ENCODE peak calls at places on chromosomes 1 and 21, in seven cellular contexts. S is tibial artery; N is neuronal stem cell; T is naive thymus-derived CD4-positive, alpha-beta T cell; G is tibial nerve; R is fibroblast of lung; J is CD8-positive, alpha-beta T cell. V is an unnamed sample.

GRCh38 chr1:197342044-197342565 is 74.1 kb downstream of the CRB1 start:
- DNase-seq in S (no peak), N (no peak), T (no peak), G (no peak), R (no peak), J (no peak), V (no peak)

GRCh38 chr1:182794802-182795201 is 5.2 kb downstream of the NPL start:
- DNase-seq in S (no peak), N (no peak), T (no peak), G (no peak), R (no peak), J (no peak), V (no peak)

GRCh38 chr1:207923121-207923520 is 12.2 kb upstream of the CD34 start:
- DNase-seq in S (no peak), N (no peak), T (no peak), G (no peak), R (no peak), J (no peak), V (no peak)

GRCh38 chr1:84271452-84272273 is 29.8 kb upstream of the SAMD13 start:
- DNase-seq in S (no peak), N (no peak), T (no peak), G (no peak), R (peak), J (no peak), V (no peak)

GRCh38 chr1:188670837-188671236 is 1806.8 kb downstream of the BRINP3 start:
- DNase-seq in S (no peak), N (no peak), T (no peak), G (no peak), R (no peak), J (no peak), V (peak)

GRCh38 chr1:1537626-1538250 is 2.7 kb downstream of the TMEM240 start:
- DNase-seq in S (no peak), N (no peak), T (no peak), G (no peak), R (no peak), J (no peak), V (no peak)

GRCh38 chr1:240524356-240525071 is 87.4 kb downstream of the GREM2 start:
- DNase-seq in S (no peak), N (no peak), T (no peak), G (no peak), R (no peak), J (no peak), V (no peak)

GRCh38 chr21:34227386-34227852 is 136.4 kb upstream of the KCNE2 start:
- DNase-seq in S (no peak), N (no peak), T (no peak), G (no peak), R (peak), J (no peak), V (no peak)

GRCh38 chr1:44296067-44296466 is 59.0 kb downstream of the ERI3 start:
- DNase-seq in S (no peak), N (no peak), T (no peak), G (no peak), R (no peak), J (no peak), V (no peak)

GRCh38 chr1:46784666-46785065 is 14.2 kb upstream of the CYP4B1 start:
- DNase-seq in S (no peak), N (no peak), T (no peak), G (no peak), R (no peak), J (no peak), V (no peak)

GRCh38 chr1:227942021-227942715 is 5.6 kb downstream of the WNT9A start:
- DNase-seq in S (peak), N (no peak), T (no peak), G (no peak), R (no peak), J (no peak), V (no peak)

GRCh38 chr1:7406641-7407546 is 364.2 kb upstream of the VAMP3 start:
- DNase-seq in S (peak), N (no peak), T (no peak), G (no peak), R (no peak), J (no peak), V (no peak)

GRCh38 chr1:7087888-7088287 is 302.6 kb downstream of the CAMTA1 start:
- DNase-seq in S (no peak), N (no peak), T (no peak), G (no peak), R (no peak), J (no peak), V (no peak)

GRCh38 chr1:222243902-222244301 is 304.0 kb downstream of the HHIPL2 start:
- DNase-seq in S (no peak), N (no peak), T (no peak), G (no peak), R (no peak), J (no peak), V (peak)

GRCh38 chr1:186982116-186982515 is 153.4 kb downstream of the PLA2G4A start:
- DNase-seq in S (no peak), N (no peak), T (no peak), G (no peak), R (no peak), J (no peak), V (no peak)

GRCh38 chr1:117117697-117118096 is 3.9 kb downstream of the TRIM45 start:
- DNase-seq in S (no peak), N (no peak), T (no peak), G (no peak), R (no peak), J (no peak), V (no peak)

GRCh38 chr1:156471496-156472490 is 28.8 kb downstream of the MEF2D start:
- DNase-seq in S (peak), N (no peak), T (no peak), G (peak), R (no peak), J (no peak), V (peak)

GRCh38 chr1:225425211-225425786 is 2.5 kb downstream of the LBR start:
- DNase-seq in S (no peak), N (no peak), T (no peak), G (no peak), R (peak), J (no peak), V (no peak)

GRCh38 chr1:236451796-236452373 is 57.8 kb downstream of the EDARADD start:
- DNase-seq in S (no peak), N (no peak), T (no peak), G (no peak), R (no peak), J (peak), V (no peak)

GRCh38 chr1:15352122-15352957 is 57.3 kb upstream of the EFHD2 start:
- DNase-seq in S (no peak), N (no peak), T (no peak), G (no peak), R (peak), J (peak), V (peak)

GRCh38 chr1:241475688-241476087 is 43.9 kb downstream of the FH start:
- DNase-seq in S (no peak), N (no peak), T (no peak), G (no peak), R (no peak), J (no peak), V (no peak)

GRCh38 chr1:117631761-117632160 is 25.9 kb downstream of the TENT5C start:
- DNase-seq in S (no peak), N (no peak), T (no peak), G (no peak), R (no peak), J (no peak), V (no peak)

GRCh38 chr21:31663584-31664249 is 4.2 kb downstream of the SOD1 start:
- DNase-seq in S (no peak), N (no peak), T (no peak), G (no peak), R (no peak), J (no peak), V (no peak)

GRCh38 chr1:92934395-92935378 is 26.6 kb downstream of the DIPK1A start:
- DNase-seq in S (no peak), N (no peak), T (no peak), G (peak), R (peak), J (no peak), V (no peak)

GRCh38 chr1:155548706-155549105 is 13.9 kb downstream of the ASH1L start:
- DNase-seq in S (no peak), N (no peak), T (no peak), G (no peak), R (no peak), J (no peak), V (no peak)

GRCh38 chr1:109214695-109215623 is 1.2 kb downstream of the SARS1 start:
- DNase-seq in S (peak), N (no peak), T (no peak), G (peak), R (peak), J (no peak), V (no peak)

GRCh38 chr21:22791986-22792560 is 1793.9 kb downstream of the NCAM2 start:
- DNase-seq in S (no peak), N (peak), T (peak), G (peak), R (peak), J (no peak), V (no peak)

GRCh38 chr1:241990040-241990439 is 8.9 kb downstream of the MAP1LC3C start:
- DNase-seq in S (peak), N (no peak), T (no peak), G (peak), R (peak), J (no peak), V (no peak)

GRCh38 chr1:209207126-209207700 is 376.3 kb upstream of the CAMK1G start:
- DNase-seq in S (no peak), N (no peak), T (no peak), G (no peak), R (no peak), J (no peak), V (no peak)

GRCh38 chr1:41835488-41835887 is 83.2 kb downstream of the HIVEP3 start:
- DNase-seq in S (no peak), N (no peak), T (no peak), G (no peak), R (no peak), J (no peak), V (no peak)

GRCh38 chr1:218347316-218347712 is 2.2 kb downstream of the TGFB2 start:
- DNase-seq in S (no peak), N (no peak), T (no peak), G (no peak), R (no peak), J (no peak), V (no peak)

GRCh38 chr21:28283652-28284490 is 708.8 kb downstream of the LTN1 start:
- DNase-seq in S (no peak), N (no peak), T (no peak), G (no peak), R (peak), J (no peak), V (no peak)

GRCh38 chr1:64898107-64898861 is 68.1 kb downstream of the JAK1 start:
- DNase-seq in S (peak), N (no peak), T (no peak), G (peak), R (peak), J (peak), V (peak)
- H3K27ac ChIP-seq in S (peak), N (no peak), T (no peak), G (peak), R (peak), J (no peak), V (peak)

GRCh38 chr21:38293113-38293512 is 36.3 kb downstream of the KCNJ15 start:
- DNase-seq in S (no peak), N (no peak), T (no peak), G (no peak), R (no peak), J (no peak), V (no peak)

GRCh38 chr21:38289697-38290096 is 32.9 kb downstream of the KCNJ15 start:
- DNase-seq in S (no peak), N (no peak), T (no peak), G (peak), R (peak), J (no peak), V (peak)

GRCh38 chr21:38293765-38294164 is 37.0 kb downstream of the KCNJ15 start:
- DNase-seq in S (no peak), N (no peak), T (no peak), G (no peak), R (no peak), J (no peak), V (no peak)

GRCh38 chr21:38291875-38292274 is 35.1 kb downstream of the KCNJ15 start:
- DNase-seq in S (no peak), N (no peak), T (no peak), G (no peak), R (no peak), J (no peak), V (no peak)

GRCh38 chr21:38290809-38291208 is 34.0 kb downstream of the KCNJ15 start:
- DNase-seq in S (no peak), N (no peak), T (no peak), G (no peak), R (no peak), J (no peak), V (no peak)
- H3K27ac ChIP-seq in S (no peak), N (no peak), T (no peak), G (no peak), R (no peak), J (no peak), V (peak)

DNA sequence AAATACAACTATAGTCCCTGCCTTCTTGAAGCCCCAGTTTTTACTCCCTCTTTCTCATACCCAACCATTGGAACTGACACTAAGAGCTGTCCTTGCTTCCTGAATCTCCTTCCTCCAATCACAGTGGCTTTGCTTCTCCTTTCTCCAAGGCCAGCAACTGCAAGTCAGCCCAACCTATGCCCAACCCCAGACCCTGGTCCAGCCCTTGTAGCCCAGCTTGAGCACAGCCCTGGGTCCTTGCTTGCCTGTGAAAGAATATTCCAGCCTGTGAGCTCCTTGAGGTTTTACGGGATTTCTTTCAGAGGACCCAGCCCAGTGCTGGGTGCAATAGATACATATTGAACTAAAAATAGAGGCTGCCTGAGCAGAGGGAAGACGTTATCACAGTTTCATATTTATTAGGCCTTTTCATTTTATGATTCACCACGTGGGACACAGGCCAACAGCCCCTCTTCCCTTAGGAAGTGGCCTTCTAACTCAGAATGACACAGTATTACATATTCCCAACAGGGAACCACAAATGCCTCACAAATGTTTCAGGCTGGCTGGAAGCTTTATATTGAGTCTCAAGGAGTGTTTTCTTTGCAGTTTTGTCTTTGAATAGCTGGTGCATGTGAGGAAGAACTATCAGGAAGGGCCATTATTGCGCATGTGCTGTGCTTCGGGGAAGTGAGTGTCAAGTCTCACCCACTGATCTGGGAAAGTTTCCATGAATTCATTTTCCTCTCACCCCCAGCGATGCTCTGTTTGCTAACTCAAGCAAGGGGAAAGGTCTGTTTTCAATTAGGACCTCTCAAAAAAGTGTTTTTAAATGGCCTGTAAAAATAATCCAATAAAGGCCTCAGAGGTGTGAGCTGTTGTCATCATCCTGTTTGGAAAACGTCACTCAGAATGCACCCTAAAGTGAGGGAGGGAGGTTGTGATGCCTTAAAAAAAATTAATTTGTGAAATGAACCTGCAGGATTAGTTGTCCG is 92.3 kb upstream of the NFIA start:
- DNase-seq in S (no peak), N (no peak), T (no peak), G (peak), R (peak), J (no peak), V (no peak)
- H3K27ac ChIP-seq in S (peak), N (no peak), T (no peak), G (peak), R (peak), J (no peak), V (peak)

DNA sequence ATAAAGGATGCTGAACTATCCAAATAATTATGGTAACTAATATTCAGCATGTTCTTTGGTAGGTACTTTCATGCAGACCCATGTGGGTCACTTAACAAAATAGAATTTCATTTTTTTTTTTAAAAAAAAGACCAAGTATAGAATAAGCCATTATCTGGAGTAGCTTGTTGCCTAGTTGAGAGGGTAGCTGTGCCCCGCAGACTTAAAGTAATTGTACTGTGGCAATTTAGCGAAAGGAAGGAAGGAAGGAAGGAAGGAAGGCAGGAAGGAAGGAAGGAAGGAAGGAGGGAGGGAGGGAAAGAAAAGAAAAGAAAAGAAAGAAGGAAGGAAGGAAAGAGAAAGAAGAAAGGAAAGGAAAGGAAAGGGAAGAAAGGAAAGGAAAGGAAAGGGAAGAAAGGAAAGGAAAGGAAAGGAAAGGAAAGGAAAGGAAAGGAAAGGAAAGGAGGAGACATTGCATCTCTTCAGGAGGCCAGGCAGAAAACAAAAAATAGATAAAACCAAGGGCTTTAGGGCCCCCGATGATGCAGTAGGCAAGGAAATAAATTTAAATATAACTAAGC is 35.3 kb upstream of the C1orf21 start:
- DNase-seq in S (no peak), N (no peak), T (no peak), G (no peak), R (no peak), J (no peak), V (no peak)
- H3K27ac ChIP-seq in S (no peak), N (no peak), T (no peak), G (no peak), R (no peak), J (no peak), V (no peak)

DNA sequence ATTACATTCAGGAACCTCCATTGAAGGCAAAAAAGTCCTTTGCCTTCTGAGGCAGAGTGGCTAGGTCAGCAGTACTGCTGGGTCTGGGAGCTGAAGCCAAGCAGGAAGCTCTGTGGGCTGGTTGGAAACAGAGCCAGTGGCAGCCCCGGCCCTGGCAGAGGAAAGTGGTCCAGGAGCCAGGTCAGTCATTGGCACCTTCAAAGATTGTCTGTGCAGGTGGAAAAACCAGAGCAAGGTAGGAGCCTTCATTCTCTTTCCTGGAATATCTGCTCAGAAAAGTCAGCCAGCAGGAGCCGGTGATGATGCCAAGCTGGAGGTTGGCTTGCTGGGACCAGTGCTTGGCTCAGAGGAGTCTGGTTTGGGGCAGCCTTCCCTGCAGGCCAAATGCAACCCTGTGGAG is 12.5 kb upstream of the DISP3 start:
- DNase-seq in S (no peak), N (no peak), T (no peak), G (no peak), R (no peak), J (no peak), V (no peak)
- H3K27ac ChIP-seq in S (no peak), N (no peak), T (no peak), G (no peak), R (no peak), J (no peak), V (no peak)

DNA sequence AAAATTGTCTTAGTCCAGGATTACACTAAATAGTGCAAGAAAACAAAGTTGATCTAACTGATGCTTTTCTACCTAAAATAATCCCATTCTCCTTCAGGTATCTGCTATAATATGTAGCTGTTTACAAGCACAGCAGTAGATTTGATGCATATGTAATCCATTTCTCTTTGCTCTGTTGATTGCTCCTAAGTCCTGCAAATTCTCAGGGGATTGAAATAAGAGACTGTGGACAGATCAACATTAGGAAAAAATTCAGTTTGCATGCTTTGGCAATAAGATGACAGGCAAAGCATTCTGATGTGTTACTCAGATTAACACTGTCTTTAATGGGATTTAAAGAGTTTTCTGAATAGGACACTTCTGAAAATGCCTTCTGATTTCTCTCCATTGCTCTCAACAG is 34.7 kb downstream of the RNF11 start:
- DNase-seq in S (no peak), N (no peak), T (no peak), G (no peak), R (no peak), J (no peak), V (no peak)
- H3K27ac ChIP-seq in S (peak), N (no peak), T (no peak), G (no peak), R (no peak), J (no peak), V (no peak)

GRCh38 chr1:9596419-9597123 is 7.9 kb downstream of the TMEM201 start:
- DNase-seq in S (no peak), N (no peak), T (no peak), G (no peak), R (peak), J (no peak), V (no peak)
- H3K27ac ChIP-seq in S (no peak), N (no peak), T (no peak), G (no peak), R (no peak), J (no peak), V (no peak)

GRCh38 chr1:24742090-24742938 is 2.9 kb upstream of the CLIC4 start:
- DNase-seq in S (peak), N (no peak), T (no peak), G (no peak), R (peak), J (no peak), V (no peak)
- H3K27ac ChIP-seq in S (no peak), N (no peak), T (no peak), G (peak), R (no peak), J (no peak), V (no peak)